ENCODE peak calls at places on chromosome 4, in ten cellular contexts. One of them, this sample, is unnamed.
A peak's percentile ranks its signal among the peaks of the same experiment; 100 is the strongest.

GRCh38 chr4:120431180-120431579 is 364.5 kb upstream of the MAD2L1 start:
- DNase-seq in right lobe of liver: no peak
- DNase-seq in fibroblast of mammary gland: no peak
- DNase-seq in NB4: no peak
- DNase-seq in breast epithelium: no peak
- DNase-seq in WTC11: no peak
- DNase-seq in endothelial cell: no peak
- DNase-seq in progenitor cell of endocrine pancreas: no peak
- DNase-seq in astrocyte of the spinal cord: no peak
- DNase-seq in CD4-positive, alpha-beta T cell: no peak
- DNase-seq in this sample: no peak

GRCh38 chr4:35975617-35976355 is 268.5 kb downstream of the ARAP2 start:
- DNase-seq in right lobe of liver: no peak
- DNase-seq in fibroblast of mammary gland: no peak
- DNase-seq in NB4: no peak
- DNase-seq in breast epithelium: no peak
- DNase-seq in WTC11: no peak
- DNase-seq in endothelial cell: no peak
- DNase-seq in progenitor cell of endocrine pancreas: no peak
- DNase-seq in astrocyte of the spinal cord: no peak
- DNase-seq in CD4-positive, alpha-beta T cell: no peak
- DNase-seq in this sample: no peak

GRCh38 chr4:175891863-175892262 is 79.8 kb upstream of the GPM6A start:
- DNase-seq in right lobe of liver: no peak
- DNase-seq in fibroblast of mammary gland: peak; percentile 22
- DNase-seq in NB4: peak; percentile 19
- DNase-seq in breast epithelium: no peak
- DNase-seq in WTC11: no peak
- DNase-seq in endothelial cell: no peak
- DNase-seq in progenitor cell of endocrine pancreas: no peak
- DNase-seq in astrocyte of the spinal cord: peak; percentile 43
- DNase-seq in CD4-positive, alpha-beta T cell: no peak
- DNase-seq in this sample: no peak

GRCh38 chr4:176191974-176192373 is 3.4 kb downstream of the SPATA4 start:
- DNase-seq in right lobe of liver: no peak
- DNase-seq in fibroblast of mammary gland: peak; percentile 71
- DNase-seq in NB4: no peak
- DNase-seq in breast epithelium: no peak
- DNase-seq in WTC11: no peak
- DNase-seq in endothelial cell: no peak
- DNase-seq in progenitor cell of endocrine pancreas: no peak
- DNase-seq in astrocyte of the spinal cord: peak; percentile 14
- DNase-seq in CD4-positive, alpha-beta T cell: no peak
- DNase-seq in this sample: no peak

GRCh38 chr4:85107553-85107952 is 141.1 kb upstream of the WDFY3 start:
- DNase-seq in right lobe of liver: no peak
- DNase-seq in fibroblast of mammary gland: no peak
- DNase-seq in NB4: no peak
- DNase-seq in breast epithelium: no peak
- DNase-seq in WTC11: no peak
- DNase-seq in endothelial cell: no peak
- DNase-seq in progenitor cell of endocrine pancreas: no peak
- DNase-seq in astrocyte of the spinal cord: peak; percentile 17
- DNase-seq in CD4-positive, alpha-beta T cell: no peak
- DNase-seq in this sample: no peak

GRCh38 chr4:184476660-184477059 is 2.3 kb upstream of the IRF2 start:
- DNase-seq in right lobe of liver: peak; percentile 48
- DNase-seq in fibroblast of mammary gland: no peak
- DNase-seq in NB4: no peak
- DNase-seq in breast epithelium: no peak
- DNase-seq in WTC11: no peak
- DNase-seq in endothelial cell: no peak
- DNase-seq in progenitor cell of endocrine pancreas: no peak
- DNase-seq in astrocyte of the spinal cord: no peak
- DNase-seq in CD4-positive, alpha-beta T cell: peak; percentile 29
- DNase-seq in this sample: no peak

GRCh38 chr4:33134366-33134765 is 2414.2 kb downstream of the PCDH7 start:
- DNase-seq in right lobe of liver: no peak
- DNase-seq in fibroblast of mammary gland: no peak
- DNase-seq in NB4: no peak
- DNase-seq in breast epithelium: no peak
- DNase-seq in WTC11: no peak
- DNase-seq in endothelial cell: no peak
- DNase-seq in progenitor cell of endocrine pancreas: no peak
- DNase-seq in astrocyte of the spinal cord: no peak
- DNase-seq in CD4-positive, alpha-beta T cell: no peak
- DNase-seq in this sample: no peak

GRCh38 chr4:85491527-85491926 is 16.6 kb downstream of the ARHGAP24 start:
- DNase-seq in right lobe of liver: no peak
- DNase-seq in fibroblast of mammary gland: no peak
- DNase-seq in NB4: no peak
- DNase-seq in breast epithelium: no peak
- DNase-seq in WTC11: no peak
- DNase-seq in endothelial cell: no peak
- DNase-seq in progenitor cell of endocrine pancreas: no peak
- DNase-seq in astrocyte of the spinal cord: no peak
- DNase-seq in CD4-positive, alpha-beta T cell: no peak
- DNase-seq in this sample: no peak

GRCh38 chr4:86942185-86942666 is 7.4 kb downstream of the AFF1 start:
- DNase-seq in right lobe of liver: no peak
- DNase-seq in fibroblast of mammary gland: peak; percentile 31
- DNase-seq in NB4: peak; percentile 34
- DNase-seq in breast epithelium: no peak
- DNase-seq in WTC11: no peak
- DNase-seq in endothelial cell: no peak
- DNase-seq in progenitor cell of endocrine pancreas: no peak
- DNase-seq in astrocyte of the spinal cord: no peak
- DNase-seq in CD4-positive, alpha-beta T cell: no peak
- DNase-seq in this sample: no peak

GRCh38 chr4:164748375-164748774 is 5.6 kb upstream of the SMIM31 start:
- DNase-seq in right lobe of liver: no peak
- DNase-seq in fibroblast of mammary gland: peak; percentile 42
- DNase-seq in NB4: peak; percentile 16
- DNase-seq in breast epithelium: no peak
- DNase-seq in WTC11: no peak
- DNase-seq in endothelial cell: no peak
- DNase-seq in progenitor cell of endocrine pancreas: no peak
- DNase-seq in astrocyte of the spinal cord: peak; percentile 28
- DNase-seq in CD4-positive, alpha-beta T cell: no peak
- DNase-seq in this sample: no peak

GRCh38 chr4:159677521-159677920 is 574.6 kb downstream of the RAPGEF2 start:
- DNase-seq in right lobe of liver: no peak
- DNase-seq in fibroblast of mammary gland: no peak
- DNase-seq in NB4: no peak
- DNase-seq in breast epithelium: no peak
- DNase-seq in WTC11: no peak
- DNase-seq in endothelial cell: no peak
- DNase-seq in progenitor cell of endocrine pancreas: no peak
- DNase-seq in astrocyte of the spinal cord: peak; percentile 38
- DNase-seq in CD4-positive, alpha-beta T cell: no peak
- DNase-seq in this sample: no peak

GRCh38 chr4:141099326-141099725 is 33.9 kb downstream of the RNF150 start:
- DNase-seq in right lobe of liver: no peak
- DNase-seq in fibroblast of mammary gland: peak; percentile 5
- DNase-seq in NB4: no peak
- DNase-seq in breast epithelium: no peak
- DNase-seq in WTC11: no peak
- DNase-seq in endothelial cell: no peak
- DNase-seq in progenitor cell of endocrine pancreas: no peak
- DNase-seq in astrocyte of the spinal cord: peak; percentile 33
- DNase-seq in CD4-positive, alpha-beta T cell: no peak
- DNase-seq in this sample: no peak

GRCh38 chr4:98334461-98334860 is 73.3 kb downstream of the RAP1GDS1 start:
- DNase-seq in right lobe of liver: no peak
- DNase-seq in fibroblast of mammary gland: no peak
- DNase-seq in NB4: no peak
- DNase-seq in breast epithelium: no peak
- DNase-seq in WTC11: no peak
- DNase-seq in endothelial cell: no peak
- DNase-seq in progenitor cell of endocrine pancreas: no peak
- DNase-seq in astrocyte of the spinal cord: no peak
- DNase-seq in CD4-positive, alpha-beta T cell: no peak
- DNase-seq in this sample: no peak

DNA sequence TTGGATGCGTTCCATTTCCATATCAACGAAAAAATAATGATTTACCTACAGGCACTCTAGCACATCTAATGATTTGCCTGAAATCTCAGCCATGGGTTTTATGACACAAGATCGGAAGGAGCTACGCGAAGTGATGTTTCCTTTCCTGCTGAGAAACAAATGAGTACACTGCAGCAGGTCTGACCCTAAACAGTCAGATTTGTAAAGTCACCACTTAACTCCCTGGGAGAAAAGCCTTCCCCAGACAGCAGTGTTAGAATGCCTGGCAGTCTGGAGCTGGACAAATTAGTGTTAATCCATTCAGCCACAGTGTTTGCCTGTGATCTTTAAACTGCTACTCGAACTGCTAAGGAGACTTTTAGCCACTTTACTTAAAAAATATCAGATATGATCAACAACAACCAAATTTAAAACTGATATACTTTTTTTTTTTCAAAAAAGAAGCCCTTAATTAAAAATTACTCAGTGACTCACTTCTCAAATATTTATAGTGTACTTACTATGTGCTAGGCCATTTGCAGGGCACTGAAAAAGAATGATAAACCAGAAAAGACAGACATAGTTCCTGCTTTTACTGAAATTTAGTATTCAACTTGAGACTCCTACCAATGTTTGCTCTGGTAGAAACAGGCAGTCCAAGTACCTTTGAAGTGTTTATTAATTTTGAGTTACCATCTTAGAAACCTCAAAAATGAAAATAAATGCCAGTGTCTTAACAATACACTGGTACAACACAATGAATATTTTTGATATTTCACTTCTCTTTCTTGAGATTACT is 104.5 kb downstream of the SHISA3 start:
- DNase-seq in right lobe of liver: no peak
- DNase-seq in fibroblast of mammary gland: no peak
- DNase-seq in NB4: no peak
- DNase-seq in breast epithelium: no peak
- DNase-seq in WTC11: no peak
- DNase-seq in endothelial cell: no peak
- DNase-seq in progenitor cell of endocrine pancreas: no peak
- DNase-seq in astrocyte of the spinal cord: peak; percentile 25
- DNase-seq in CD4-positive, alpha-beta T cell: no peak
- DNase-seq in this sample: no peak
- TF ChIP-seq CTCF in right lobe of liver: no peak
- TF ChIP-seq CTCF in fibroblast of mammary gland: no peak
- TF ChIP-seq CTCF in NB4: no peak
- TF ChIP-seq CTCF in breast epithelium: no peak
- TF ChIP-seq CTCF in WTC11: no peak
- TF ChIP-seq CTCF in endothelial cell: no peak
- TF ChIP-seq CTCF in progenitor cell of endocrine pancreas: no peak
- TF ChIP-seq CTCF in astrocyte of the spinal cord: no peak
- TF ChIP-seq CTCF in CD4-positive, alpha-beta T cell: no peak
- TF ChIP-seq CTCF in this sample: no peak

GRCh38 chr4:5852806-5853205 is 40.1 kb downstream of the CRMP1 start:
- DNase-seq in right lobe of liver: peak; percentile 30
- DNase-seq in fibroblast of mammary gland: no peak
- DNase-seq in NB4: no peak
- DNase-seq in breast epithelium: no peak
- DNase-seq in WTC11: no peak
- DNase-seq in endothelial cell: no peak
- DNase-seq in progenitor cell of endocrine pancreas: no peak
- DNase-seq in astrocyte of the spinal cord: no peak
- DNase-seq in CD4-positive, alpha-beta T cell: no peak
- DNase-seq in this sample: no peak

GRCh38 chr4:5857199-5857598 is 35.7 kb downstream of the CRMP1 start:
- DNase-seq in right lobe of liver: no peak
- DNase-seq in fibroblast of mammary gland: no peak
- DNase-seq in NB4: no peak
- DNase-seq in breast epithelium: no peak
- DNase-seq in WTC11: no peak
- DNase-seq in endothelial cell: no peak
- DNase-seq in progenitor cell of endocrine pancreas: no peak
- DNase-seq in astrocyte of the spinal cord: no peak
- DNase-seq in CD4-positive, alpha-beta T cell: no peak
- DNase-seq in this sample: no peak

GRCh38 chr4:5863461-5864113 is 29.3 kb downstream of the CRMP1 start:
- DNase-seq in right lobe of liver: no peak
- DNase-seq in fibroblast of mammary gland: peak; percentile 97
- DNase-seq in NB4: peak; percentile 87
- DNase-seq in breast epithelium: no peak
- DNase-seq in WTC11: no peak
- DNase-seq in endothelial cell: no peak
- DNase-seq in progenitor cell of endocrine pancreas: no peak
- DNase-seq in astrocyte of the spinal cord: peak; percentile 93
- DNase-seq in CD4-positive, alpha-beta T cell: no peak
- DNase-seq in this sample: no peak

GRCh38 chr4:5858020-5858769 is 34.7 kb downstream of the CRMP1 start:
- DNase-seq in right lobe of liver: peak; percentile 39
- DNase-seq in fibroblast of mammary gland: no peak
- DNase-seq in NB4: no peak
- DNase-seq in breast epithelium: no peak
- DNase-seq in WTC11: no peak
- DNase-seq in endothelial cell: no peak
- DNase-seq in progenitor cell of endocrine pancreas: no peak
- DNase-seq in astrocyte of the spinal cord: no peak
- DNase-seq in CD4-positive, alpha-beta T cell: no peak
- DNase-seq in this sample: no peak
- TF ChIP-seq CTCF in right lobe of liver: no peak
- TF ChIP-seq CTCF in fibroblast of mammary gland: no peak
- TF ChIP-seq CTCF in NB4: no peak
- TF ChIP-seq CTCF in breast epithelium: no peak
- TF ChIP-seq CTCF in WTC11: no peak
- TF ChIP-seq CTCF in endothelial cell: no peak
- TF ChIP-seq CTCF in progenitor cell of endocrine pancreas: no peak
- TF ChIP-seq CTCF in astrocyte of the spinal cord: no peak
- TF ChIP-seq CTCF in CD4-positive, alpha-beta T cell: no peak
- TF ChIP-seq CTCF in this sample: no peak

GRCh38 chr4:107153228-107153627 is 117.1 kb upstream of the DKK2 start:
- DNase-seq in right lobe of liver: no peak
- DNase-seq in fibroblast of mammary gland: peak; percentile 48
- DNase-seq in NB4: peak; percentile 28
- DNase-seq in breast epithelium: no peak
- DNase-seq in WTC11: peak; percentile 68
- DNase-seq in endothelial cell: peak; percentile 80
- DNase-seq in progenitor cell of endocrine pancreas: no peak
- DNase-seq in astrocyte of the spinal cord: no peak
- DNase-seq in CD4-positive, alpha-beta T cell: no peak
- DNase-seq in this sample: no peak
- TF ChIP-seq CTCF in right lobe of liver: no peak
- TF ChIP-seq CTCF in fibroblast of mammary gland: peak; percentile 65
- TF ChIP-seq CTCF in NB4: peak; percentile 40
- TF ChIP-seq CTCF in breast epithelium: no peak
- TF ChIP-seq CTCF in WTC11: peak; percentile 33
- TF ChIP-seq CTCF in endothelial cell: peak; percentile 66
- TF ChIP-seq CTCF in progenitor cell of endocrine pancreas: peak; percentile 20
- TF ChIP-seq CTCF in astrocyte of the spinal cord: peak; percentile 28
- TF ChIP-seq CTCF in CD4-positive, alpha-beta T cell: no peak
- TF ChIP-seq CTCF in this sample: peak; percentile 47

GRCh38 chr4:73251384-73251783 is 7.2 kb downstream of the ANKRD17 start:
- DNase-seq in right lobe of liver: no peak
- DNase-seq in fibroblast of mammary gland: no peak
- DNase-seq in NB4: no peak
- DNase-seq in breast epithelium: no peak
- DNase-seq in WTC11: no peak
- DNase-seq in endothelial cell: no peak
- DNase-seq in progenitor cell of endocrine pancreas: no peak
- DNase-seq in astrocyte of the spinal cord: no peak
- DNase-seq in CD4-positive, alpha-beta T cell: no peak
- DNase-seq in this sample: no peak
- TF ChIP-seq CTCF in right lobe of liver: no peak
- TF ChIP-seq CTCF in fibroblast of mammary gland: no peak
- TF ChIP-seq CTCF in NB4: no peak
- TF ChIP-seq CTCF in breast epithelium: no peak
- TF ChIP-seq CTCF in WTC11: no peak
- TF ChIP-seq CTCF in endothelial cell: no peak
- TF ChIP-seq CTCF in progenitor cell of endocrine pancreas: no peak
- TF ChIP-seq CTCF in astrocyte of the spinal cord: peak; percentile 18
- TF ChIP-seq CTCF in CD4-positive, alpha-beta T cell: no peak
- TF ChIP-seq CTCF in this sample: no peak

This sample was measured in type B pancreatic cell.